ENCODE peak calls at places on chromosomes 4 and X, in seven cellular contexts. T is AG04450, C is cardiac fibroblast, H is fibroblast of mammary gland, V is epithelial cell of esophagus, M is AG10803, D is lower leg skin. Y is an unnamed sample.
A peak's percentile ranks its signal among the peaks of the same experiment; 100 is the strongest.

GRCh38 chrX:11754958-11755645 is 2.9 kb upstream of the MSL3 start:
- DNase-seq in T (no peak), C (no peak), H (no peak), V (no peak), M (no peak), D (no peak), Y (no peak)

GRCh38 chrX:46459603-46460002 is 85.6 kb downstream of the ZNF674 start:
- DNase-seq in T (no peak), C (no peak), H (no peak), V (no peak), M (no peak), D (no peak), Y (no peak)

GRCh38 chr4:128682942-128683666 is 126.4 kb upstream of the JADE1 start:
- DNase-seq in T (no peak), C (no peak), H (no peak), V (no peak), M (no peak), D (no peak), Y (no peak)

GRCh38 chr4:166602068-166602467 is 632.2 kb downstream of the SPOCK3 start:
- DNase-seq in T (no peak), C (no peak), H (no peak), V (no peak), M (no peak), D (no peak), Y (no peak)

GRCh38 chrX:105553118-105553517 is 269.2 kb upstream of the NRK start:
- DNase-seq in T (no peak), C (no peak), H (no peak), V (peak; percentile 85), M (no peak), D (no peak), Y (no peak)

GRCh38 chr4:140326395-140326993 is 47.0 kb upstream of the SCOC start:
- DNase-seq in T (no peak), C (peak; percentile 65), H (peak; percentile 67), V (peak; percentile 65), M (peak; percentile 60), D (no peak), Y (peak; percentile 33)

GRCh38 chr4:25022741-25023140 is 8.0 kb downstream of the LGI2 start:
- DNase-seq in T (no peak), C (no peak), H (no peak), V (no peak), M (no peak), D (no peak), Y (no peak)

GRCh38 chrX:37786666-37787337 is 6.9 kb downstream of the CYBB start:
- DNase-seq in T (no peak), C (no peak), H (no peak), V (no peak), M (no peak), D (no peak), Y (no peak)

GRCh38 chr4:114343015-114343414 is 255.6 kb upstream of the UGT8 start:
- DNase-seq in T (no peak), C (no peak), H (no peak), V (no peak), M (no peak), D (no peak), Y (no peak)

GRCh38 chr4:605702-606425 is 19.5 kb upstream of the PDE6B start:
- DNase-seq in T (no peak), C (no peak), H (no peak), V (no peak), M (no peak), D (no peak), Y (no peak)

GRCh38 chr4:72375050-72375736 is 193.8 kb downstream of the ADAMTS3 start:
- DNase-seq in T (peak; percentile 11), C (peak; percentile 73), H (peak; percentile 70), V (peak; percentile 86), M (peak; percentile 94), D (no peak), Y (peak; percentile 89)

GRCh38 chrX:133097031-133097430 is at the start of gene USP26:
- DNase-seq in T (no peak), C (no peak), H (no peak), V (no peak), M (no peak), D (no peak), Y (no peak)

GRCh38 chrX:53716328-53717088 is 30.0 kb upstream of the HUWE1 start:
- DNase-seq in T (no peak), C (peak; percentile 48), H (peak; percentile 46), V (no peak), M (peak; percentile 49), D (no peak), Y (no peak)

GRCh38 chr4:177441061-177441802 is 1.0 kb downstream of the AGA start:
- DNase-seq in T (no peak), C (peak; percentile 14), H (peak; percentile 6), V (peak; percentile 64), M (peak; percentile 43), D (peak; percentile 27), Y (no peak)

GRCh38 chrX:27751976-27752375 is 55.8 kb upstream of the MAGEB10 start:
- DNase-seq in T (no peak), C (peak; percentile 48), H (no peak), V (no peak), M (no peak), D (no peak), Y (no peak)

GRCh38 chr4:8871417-8872401 is at the start of gene HMX1:
- DNase-seq in T (no peak), C (no peak), H (no peak), V (no peak), M (no peak), D (no peak), Y (no peak)

GRCh38 chr4:21134994-21135393 is 434.7 kb downstream of the PACRGL start:
- DNase-seq in T (no peak), C (peak; percentile 12), H (peak; percentile 31), V (peak; percentile 60), M (peak; percentile 3), D (no peak), Y (peak; percentile 27)

GRCh38 chr4:109128589-109128988 is 173.9 kb downstream of the COL25A1 start:
- DNase-seq in T (no peak), C (no peak), H (no peak), V (no peak), M (no peak), D (no peak), Y (no peak)

GRCh38 chr4:38989487-38989886 is 42.7 kb downstream of the TMEM156 start:
- DNase-seq in T (no peak), C (peak; percentile 68), H (peak; percentile 63), V (peak; percentile 69), M (peak; percentile 24), D (no peak), Y (peak; percentile 32)

GRCh38 chr4:93888768-93889167 is 60.2 kb downstream of the ATOH1 start:
- DNase-seq in T (no peak), C (no peak), H (no peak), V (no peak), M (no peak), D (no peak), Y (no peak)

GRCh38 chr4:122500852-122501501 is 44.5 kb upstream of the IL2 start:
- DNase-seq in T (no peak), C (peak; percentile 57), H (peak; percentile 21), V (peak; percentile 1), M (no peak), D (no peak), Y (no peak)

GRCh38 chr4:86757468-86757867 is 91.7 kb downstream of the SLC10A6 start:
- DNase-seq in T (no peak), C (no peak), H (no peak), V (peak; percentile 81), M (no peak), D (no peak), Y (no peak)

GRCh38 chr4:155079866-155080265 is 128.6 kb upstream of the NPY2R start:
- DNase-seq in T (no peak), C (peak; percentile 73), H (peak; percentile 51), V (no peak), M (peak; percentile 6), D (no peak), Y (no peak)

GRCh38 chr4:13527983-13528822 is 16.1 kb downstream of the NKX3-2 start:
- DNase-seq in T (no peak), C (no peak), H (no peak), V (peak; percentile 60), M (no peak), D (no peak), Y (no peak)

GRCh38 chrX:35726176-35726575 is 72.0 kb upstream of the MAGEB16 start:
- DNase-seq in T (no peak), C (peak; percentile 12), H (peak; percentile 18), V (peak; percentile 44), M (no peak), D (no peak), Y (peak; percentile 0)

GRCh38 chrX:140432328-140433025 is 72.4 kb downstream of the SOX3 start:
- DNase-seq in T (no peak), C (no peak), H (no peak), V (no peak), M (peak; percentile 75), D (no peak), Y (no peak)

GRCh38 chrX:152637649-152638442 is at the start of gene GABRQ:
- DNase-seq in T (no peak), C (peak; percentile 11), H (peak; percentile 8), V (peak; percentile 9), M (peak; percentile 0), D (no peak), Y (no peak)

GRCh38 chr4:8817813-8818062 is 53.9 kb downstream of the HMX1 start:
- DNase-seq in T (no peak), C (no peak), H (no peak), V (no peak), M (no peak), D (peak; percentile 4), Y (no peak)

GRCh38 chr4:87985887-87986200 is 10.3 kb downstream of the SPP1 start:
- DNase-seq in T (no peak), C (no peak), H (no peak), V (no peak), M (no peak), D (no peak), Y (no peak)
- TF ChIP-seq CTCF in T (no peak), C (no peak), H (no peak), V (no peak), M (no peak), D (no peak), Y (peak; percentile 30)

GRCh38 chrX:153794018-153794896 is at the start of the genes IDH3G and SSR4:
- DNase-seq in T (peak; percentile 88), C (peak; percentile 94), H (peak; percentile 92), V (peak; percentile 93), M (peak; percentile 92), D (peak; percentile 88), Y (peak; percentile 85)
- TF ChIP-seq CTCF in T (no peak), C (no peak), H (no peak), V (no peak), M (peak; percentile 14), D (no peak), Y (peak; percentile 54)

GRCh38 chr4:188975271-188975670 is 836.0 kb downstream of the TRIML1 start:
- DNase-seq in T (no peak), C (no peak), H (no peak), V (no peak), M (no peak), D (no peak), Y (no peak)
- TF ChIP-seq CTCF in T (no peak), C (no peak), H (no peak), V (no peak), M (no peak), D (no peak), Y (no peak)

GRCh38 chrX:31279359-31279758 is 207.5 kb upstream of the FTHL17 start:
- DNase-seq in T (no peak), C (peak; percentile 59), H (peak; percentile 42), V (peak; percentile 90), M (no peak), D (no peak), Y (peak; percentile 9)
- TF ChIP-seq CTCF in T (peak; percentile 18), C (peak; percentile 44), H (peak; percentile 40), V (peak; percentile 60), M (peak; percentile 34), D (no peak), Y (peak; percentile 59)

GRCh38 chr4:40305329-40306193 is 29.6 kb upstream of the CHRNA9 start:
- DNase-seq in T (no peak), C (no peak), H (no peak), V (no peak), M (no peak), D (no peak), Y (no peak)
- TF ChIP-seq CTCF in T (no peak), C (no peak), H (no peak), V (no peak), M (no peak), D (no peak), Y (no peak)

Y was measured in HFFc6.